ENCODE peak calls at places on chromosomes 6 and 20, in five cellular contexts. A, S, M, C and E are unnamed samples.

GRCh38 chr6:14695579-14695978 is 550.3 kb upstream of the JARID2 start:
- DNase-seq in M (no peak), C (no peak), A (no peak), S (no peak), E (no peak)

GRCh38 chr6:35728663-35729348 is 8.0 kb upstream of the ARMC12 start:
- DNase-seq in A (no peak), S (no peak), M (no peak), C (no peak), E (no peak)

GRCh38 chr20:19026121-19026878 is 186.1 kb upstream of the SLC24A3 start:
- DNase-seq in A (no peak), S (no peak), M (no peak), C (no peak), E (no peak)

GRCh38 chr6:117557951-117558350 is 44.4 kb downstream of the GOPC start:
- DNase-seq in S (no peak), C (no peak), M (no peak), A (no peak), E (no peak)

GRCh38 chr6:53605543-53606235 is 59.9 kb downstream of the KLHL31 start:
- DNase-seq in M (no peak), A (no peak), S (no peak), C (no peak), E (no peak)

GRCh38 chr6:19613678-19614077 is 223.5 kb upstream of the ID4 start:
- DNase-seq in M (no peak), S (no peak), A (no peak), C (no peak), E (no peak)

GRCh38 chr6:168194732-168195565 is 115.9 kb upstream of the FRMD1 start:
- DNase-seq in C (no peak), A (no peak), M (no peak), S (peak), E (peak)

GRCh38 chr20:64069614-64070243 is 6.7 kb downstream of the TCEA2 start:
- DNase-seq in M (no peak), A (no peak), C (no peak), S (no peak), E (no peak)

GRCh38 chr20:47681977-47682812 is 103.1 kb downstream of the SULF2 start:
- DNase-seq in A (no peak), M (no peak), S (no peak), C (peak), E (no peak)

GRCh38 chr6:53035549-53036213 is 29.5 kb upstream of the FBXO9 start:
- DNase-seq in M (no peak), C (peak), A (no peak), S (no peak), E (no peak)

GRCh38 chr6:3644613-3645012 is 106.9 kb downstream of the PXDC1 start:
- DNase-seq in S (no peak), A (no peak), C (no peak), M (no peak), E (no peak)

GRCh38 chr20:32670773-32671455 is 2.8 kb downstream of the C20orf203 start:
- DNase-seq in A (no peak), M (no peak), S (no peak), C (no peak), E (no peak)

GRCh38 chr6:14925627-14926026 is 320.2 kb upstream of the JARID2 start:
- DNase-seq in M (no peak), A (no peak), S (no peak), C (peak), E (no peak)

GRCh38 chr6:31785475-31785874 is 8.3 kb upstream of the VWA7 start:
- DNase-seq in C (no peak), A (no peak), M (no peak), S (no peak), E (no peak)

GRCh38 chr6:14655201-14655988 is 537.8 kb downstream of the CD83 start:
- DNase-seq in C (peak), M (no peak), S (no peak), A (no peak), E (no peak)

GRCh38 chr20:48180637-48181036 is 395.4 kb upstream of the SULF2 start:
- DNase-seq in M (no peak), C (no peak), A (peak), S (no peak), E (no peak)

DNA sequence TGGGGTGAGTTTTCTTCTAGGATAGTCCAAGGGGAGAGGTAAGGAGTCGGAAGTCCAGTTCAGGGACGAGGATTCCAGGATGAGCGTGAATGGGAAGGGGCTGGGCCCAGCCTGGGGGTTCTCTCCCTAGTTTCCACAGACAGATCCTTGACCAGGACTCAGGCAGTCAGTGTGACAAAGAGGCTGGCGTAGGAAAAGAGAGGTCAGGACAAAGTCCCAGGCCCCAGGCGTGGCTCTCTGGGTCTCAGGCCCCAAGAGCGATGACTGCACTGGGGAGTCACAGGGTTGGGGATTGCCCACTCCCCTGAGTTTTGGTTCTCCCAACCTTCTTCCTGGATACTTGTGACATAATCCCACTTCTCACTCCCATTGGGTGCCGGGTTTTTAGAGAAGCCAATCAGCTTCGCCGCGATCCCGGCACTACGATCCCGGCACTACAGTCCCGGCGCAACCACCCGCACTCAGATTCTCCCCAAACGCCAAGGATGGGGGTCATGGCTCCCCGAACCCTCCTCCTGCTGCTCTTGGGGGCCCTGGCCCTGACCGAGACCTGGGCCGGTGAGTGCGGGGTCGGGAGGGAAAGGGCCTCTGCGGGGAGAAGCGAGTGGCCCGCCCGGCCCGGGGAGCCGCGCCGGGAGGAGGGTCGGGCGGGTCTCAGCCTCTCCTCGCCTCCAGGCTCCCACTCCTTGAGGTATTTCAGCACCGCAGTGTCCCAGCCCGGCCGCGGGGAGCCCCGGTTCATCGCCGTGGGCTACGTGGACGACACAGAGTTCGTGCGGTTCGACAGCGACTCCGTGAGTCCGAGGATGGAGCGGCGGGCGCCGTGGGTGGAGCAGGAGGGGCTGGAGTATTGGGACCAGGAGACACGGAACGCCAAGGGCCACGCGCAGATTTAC is 46.2 kb upstream of the TRIM26 start:
- DNase-seq in S (peak), A (peak), M (peak), C (peak), E (peak)
- TF ChIP-seq CTCF in S (peak), A (peak), M (peak), C (peak), E (peak)

DNA sequence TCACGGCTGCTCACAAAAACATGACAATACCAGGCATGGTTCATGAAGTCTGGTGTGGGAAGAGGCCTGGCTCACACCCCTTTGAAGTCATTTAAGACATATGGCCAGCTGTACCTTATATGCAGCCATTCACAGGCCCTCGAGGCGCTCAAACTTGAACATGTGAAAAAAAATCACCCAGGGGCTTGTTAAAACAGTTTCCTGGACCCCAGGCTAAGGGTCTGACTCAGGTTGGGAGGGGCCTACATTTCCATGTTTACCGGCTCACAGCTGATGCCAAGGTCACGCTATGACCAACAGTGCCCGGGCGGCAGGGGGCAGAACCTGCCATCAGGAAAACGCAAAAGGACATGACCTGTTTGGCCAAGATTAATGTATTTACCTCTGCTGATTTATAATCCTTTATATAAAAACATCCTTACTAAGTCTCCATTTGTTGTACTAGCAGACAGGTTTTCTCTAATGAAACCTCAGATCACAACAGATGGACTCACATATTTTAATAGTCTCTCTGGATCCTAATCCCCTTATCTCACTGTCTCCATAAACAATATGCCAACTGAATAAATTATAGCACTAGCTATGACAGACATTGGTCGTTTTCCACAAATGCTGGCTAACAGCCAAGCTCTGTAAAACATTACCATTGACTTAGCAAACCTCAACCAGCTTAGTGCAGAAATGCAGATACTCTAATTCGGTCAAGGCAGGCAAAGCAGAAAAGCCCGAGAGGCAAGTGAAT is 19.9 kb downstream of the EZR start:
- DNase-seq in A (peak), C (peak), M (no peak), S (no peak), E (no peak)
- TF ChIP-seq CTCF in A (peak), C (no peak), M (no peak), S (no peak), E (no peak)

GRCh38 chr6:89242574-89243330 is 25.6 kb upstream of the GABRR1 start:
- DNase-seq in C (peak), A (peak), S (no peak), M (no peak), E (no peak)
- TF ChIP-seq CTCF in C (peak), A (peak), S (peak), M (peak), E (peak)

GRCh38 chr6:26224547-26224912 is 137.3 kb downstream of the HFE start:
- DNase-seq in C (no peak), M (no peak), A (no peak), S (no peak), E (no peak)

GRCh38 chr6:26225848-26226590 is 138.8 kb downstream of the HFE start:
- DNase-seq in C (no peak), M (no peak), S (no peak), A (no peak), E (no peak)

GRCh38 chr6:26223213-26223612 is 136.0 kb downstream of the HFE start:
- DNase-seq in C (peak), M (no peak), A (peak), S (no peak), E (no peak)

GRCh38 chr6:26223677-26224546 is 136.7 kb downstream of the HFE start:
- DNase-seq in A (peak), S (no peak), M (no peak), C (peak), E (no peak)

DNA sequence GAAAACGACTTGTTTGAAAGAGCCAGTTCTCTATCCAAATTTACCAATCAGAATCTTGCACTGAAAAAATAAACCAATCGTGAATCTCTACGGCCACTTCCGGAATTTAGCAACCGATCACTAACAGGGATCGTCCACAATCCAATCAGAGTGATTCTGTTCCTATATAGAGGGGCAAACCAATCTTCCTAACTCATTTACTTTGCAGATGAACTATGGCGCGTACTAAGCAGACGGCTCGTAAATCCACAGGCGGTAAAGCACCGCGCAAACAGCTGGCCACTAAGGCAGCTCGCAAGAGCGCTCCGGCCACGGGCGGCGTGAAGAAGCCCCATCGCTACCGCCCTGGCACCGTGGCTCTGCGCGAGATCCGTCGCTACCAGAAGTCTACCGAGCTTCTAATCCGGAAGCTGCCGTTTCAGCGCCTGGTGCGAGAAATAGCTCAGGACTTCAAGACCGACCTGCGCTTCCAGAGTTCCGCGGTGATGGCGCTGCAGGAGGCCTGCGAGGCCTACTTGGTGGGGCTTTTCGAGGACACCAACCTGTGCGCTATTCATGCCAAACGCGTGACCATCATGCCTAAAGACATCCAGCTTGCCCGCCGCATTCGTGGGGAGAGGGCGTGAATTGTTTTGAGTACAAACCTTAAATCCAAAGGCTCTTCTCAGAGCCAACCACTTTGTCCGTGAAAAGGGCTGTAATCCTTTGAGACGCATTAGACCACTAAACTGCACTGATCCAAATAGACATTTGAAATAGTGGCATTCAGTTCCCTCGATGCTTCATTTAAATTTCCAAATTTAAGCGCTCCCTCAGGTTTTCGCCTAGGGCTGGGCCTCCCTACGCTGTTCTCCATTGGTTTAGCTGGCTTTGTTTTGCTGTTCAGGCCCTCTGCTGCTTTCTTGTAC is 138.0 kb downstream of the HFE start:
- DNase-seq in A (peak), M (no peak), S (no peak), C (peak), E (no peak)
- TF ChIP-seq CTCF in A (peak), M (no peak), S (no peak), C (peak), E (peak)

DNA sequence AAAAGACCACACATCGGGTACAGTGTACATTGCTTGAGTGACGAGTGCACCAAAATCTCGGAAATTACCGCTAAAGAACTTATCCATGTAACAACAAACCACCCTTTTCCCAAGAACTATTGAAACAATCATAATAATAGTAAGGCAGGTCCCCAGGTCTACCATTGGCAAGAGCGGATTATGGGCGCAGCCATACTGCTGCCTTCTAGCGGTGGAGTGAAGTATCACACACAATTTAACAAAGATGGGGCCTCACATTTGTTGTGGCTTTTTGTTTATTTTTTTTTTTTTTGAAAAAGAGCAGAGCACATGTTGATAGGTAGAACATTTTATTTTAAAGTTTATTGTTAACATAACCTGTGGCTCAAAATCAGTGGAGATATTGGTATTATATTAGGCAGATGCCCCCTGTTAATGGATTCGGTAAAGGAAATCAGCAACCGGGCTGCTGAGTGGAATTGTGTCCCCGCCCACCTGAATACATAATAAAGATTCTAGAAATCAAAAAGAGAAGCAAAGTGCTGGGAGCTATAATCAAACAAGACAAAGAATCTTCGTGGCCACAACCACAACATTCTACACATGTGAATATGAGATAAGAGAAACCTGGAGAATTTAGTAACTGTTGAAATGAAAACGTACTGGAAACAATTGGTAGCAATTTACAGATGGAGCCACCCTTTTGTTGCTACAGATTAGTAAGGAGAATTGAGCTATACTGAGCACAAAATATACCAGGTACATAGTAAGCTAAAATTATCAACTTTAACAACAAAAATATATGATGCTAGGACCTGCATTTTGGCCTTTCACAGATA is 94.2 kb upstream of the EXOC2 start:
- DNase-seq in M (no peak), C (no peak), A (no peak), S (no peak), E (no peak)
- TF ChIP-seq CTCF in M (no peak), C (peak), A (peak), S (peak), E (peak)

GRCh38 chr20:60341062-60341461 is 382.8 kb downstream of the CDH26 start:
- DNase-seq in S (no peak), C (no peak), A (no peak), M (no peak), E (no peak)

GRCh38 chr20:60349418-60349817 is 391.2 kb downstream of the CDH26 start:
- DNase-seq in M (no peak), C (no peak), S (no peak), A (no peak), E (no peak)

GRCh38 chr20:60340232-60340631 is 382.0 kb downstream of the CDH26 start:
- DNase-seq in C (no peak), M (no peak), S (no peak), A (no peak), E (no peak)

GRCh38 chr20:60345106-60345505 is 386.9 kb downstream of the CDH26 start:
- DNase-seq in C (no peak), S (no peak), A (no peak), M (no peak), E (no peak)
- TF ChIP-seq CTCF in C (no peak), S (no peak), A (no peak), M (no peak), E (no peak)

GRCh38 chr6:73308712-73309533 is 45.2 kb downstream of the DPPA5 start:
- DNase-seq in C (peak), A (peak), M (no peak), S (no peak), E (no peak)

GRCh38 chr6:73309784-73310502 is 44.1 kb downstream of the DPPA5 start:
- DNase-seq in C (peak), M (no peak), S (peak), A (peak), E (no peak)

GRCh38 chr6:73309534-73309783 is 44.6 kb downstream of the DPPA5 start:
- DNase-seq in A (no peak), M (no peak), C (no peak), S (no peak), E (no peak)

GRCh38 chr6:73314577-73315492 is 39.2 kb downstream of the DPPA5 start:
- DNase-seq in C (no peak), A (no peak), M (no peak), S (no peak), E (no peak)
- TF ChIP-seq CTCF in C (no peak), A (no peak), M (no peak), S (no peak), E (no peak)

GRCh38 chr6:130372786-130373185 is 7.0 kb downstream of the TMEM200A start:
- DNase-seq in S (no peak), M (no peak), A (no peak), C (peak), E (no peak)
- TF ChIP-seq CTCF in S (no peak), M (no peak), A (no peak), C (no peak), E (no peak)